ENCODE peak calls at places on chromosomes 6 and 20, in five cellular contexts. W is CD4-positive, alpha-beta T cell; G is hypothalamus; J is Karpas-422; K is AG09319. P is an unnamed sample.

GRCh38 chr6:52820198-52820597 is 16.6 kb upstream of the GSTA1 start:
- DNase-seq in W (no peak), G (no peak), K (no peak), J (no peak), P (no peak)

GRCh38 chr6:133764011-133764812 is 124.7 kb upstream of the TCF21 start:
- DNase-seq in W (no peak), K (peak; percentile 38), J (no peak), G (no peak), P (no peak)

GRCh38 chr6:63724721-63725120 is 89.1 kb downstream of the PHF3 start:
- DNase-seq in W (no peak), G (no peak), J (no peak), K (no peak), P (no peak)

GRCh38 chr6:63765828-63766227 is 130.2 kb downstream of the PHF3 start:
- DNase-seq in K (no peak), J (no peak), G (no peak), W (no peak), P (no peak)

GRCh38 chr6:44003345-44004061 is 123.7 kb downstream of the MRPL14 start:
- DNase-seq in K (no peak), W (no peak), J (no peak), G (no peak), P (no peak)

GRCh38 chr6:40722553-40723258 is 135.5 kb upstream of the LRFN2 start:
- DNase-seq in K (no peak), W (no peak), J (peak; percentile 72), G (no peak), P (no peak)

GRCh38 chr6:135344526-135344925 is 153.0 kb downstream of the AHI1 start:
- DNase-seq in K (no peak), G (no peak), W (no peak), J (no peak), P (no peak)

GRCh38 chr6:44078795-44079671 is 48.2 kb downstream of the MRPL14 start:
- DNase-seq in K (no peak), W (peak; percentile 65), G (no peak), J (peak; percentile 90), P (no peak)

GRCh38 chr20:49368596-49368995 is 90.7 kb upstream of the ZNFX1 start:
- DNase-seq in K (no peak), J (no peak), W (no peak), G (no peak), P (no peak)

P was measured in substantia nigra.